ENCODE peak calls at places on chromosomes 1 and 21, in eight cellular contexts. V, R, W, E, P, T, D and X are unnamed samples.

GRCh38 chr1:161790587-161791317 is 24.6 kb downstream of the ATF6 start:
- DNase-seq in T (no peak), E (peak), V (no peak), P (no peak), D (no peak), R (no peak), W (no peak), X (no peak)

GRCh38 chr1:233627376-233627775 is 13.5 kb downstream of the KCNK1 start:
- DNase-seq in D (no peak), W (no peak), R (no peak), T (no peak), V (no peak), E (no peak), P (no peak), X (no peak)

GRCh38 chr21:39124852-39125251 is 58.4 kb downstream of the PSMG1 start:
- DNase-seq in P (no peak), T (no peak), D (no peak), W (no peak), V (no peak), R (no peak), E (no peak), X (no peak)

GRCh38 chr1:247304046-247304445 is 27.6 kb downstream of the ZNF496 start:
- DNase-seq in V (no peak), R (no peak), T (no peak), W (no peak), P (no peak), D (no peak), E (no peak), X (no peak)

GRCh38 chr1:115807723-115808122 is 33.2 kb downstream of the NHLH2 start:
- DNase-seq in R (peak), V (peak), D (peak), P (no peak), W (peak), E (no peak), T (peak), X (peak)

GRCh38 chr1:150155413-150156071 is 5.8 kb downstream of the PLEKHO1 start:
- DNase-seq in D (no peak), W (no peak), T (no peak), V (no peak), E (no peak), P (no peak), R (no peak), X (no peak)

GRCh38 chr1:27650146-27650526 is 15.2 kb upstream of the FGR start:
- DNase-seq in E (no peak), T (no peak), P (no peak), R (no peak), D (no peak), V (no peak), W (no peak), X (no peak)

GRCh38 chr1:203534526-203534925 is 40.6 kb downstream of the OPTC start:
- DNase-seq in D (peak), E (no peak), R (peak), V (no peak), T (peak), W (no peak), P (no peak), X (no peak)

GRCh38 chr1:29259802-29260441 is 23.6 kb downstream of the PTPRU start:
- DNase-seq in P (peak), R (peak), T (peak), D (peak), W (no peak), V (peak), E (peak), X (peak)

GRCh38 chr1:1535989-1536937 is 4.2 kb downstream of the TMEM240 start:
- DNase-seq in R (no peak), E (no peak), P (no peak), D (no peak), W (no peak), T (no peak), V (no peak), X (no peak)

GRCh38 chr1:181664543-181664942 is 181.2 kb downstream of the CACNA1E start:
- DNase-seq in D (no peak), W (no peak), T (no peak), P (no peak), R (no peak), E (no peak), V (no peak), X (no peak)

GRCh38 chr1:210123383-210123782 is 109.2 kb upstream of the SERTAD4 start:
- DNase-seq in E (no peak), W (no peak), T (no peak), D (no peak), V (no peak), P (no peak), R (no peak), X (no peak)

GRCh38 chr1:3483801-3484444 is 29.5 kb downstream of the ARHGEF16 start:
- DNase-seq in R (peak), E (no peak), T (peak), P (peak), W (no peak), D (peak), V (peak), X (peak)

GRCh38 chr21:44626673-44627143 is at the start of gene KRTAP10-9:
- DNase-seq in W (no peak), D (no peak), E (no peak), T (no peak), P (no peak), R (no peak), V (no peak), X (no peak)